ENCODE peak calls at places on chromosome 3, in five cellular contexts. One of them, this sample, is unnamed.

GRCh38 chr3:58332575-58333179 is at the start of gene PXK:
- DNase-seq in left lung: peak
- DNase-seq in type B pancreatic cell: peak
- DNase-seq in body of pancreas: peak
- DNase-seq in lower lobe of right lung: peak
- DNase-seq in this sample: peak

GRCh38 chr3:46675426-46675825 is 18.1 kb downstream of the ALS2CL start:
- DNase-seq in left lung: peak
- DNase-seq in type B pancreatic cell: no peak
- DNase-seq in body of pancreas: peak
- DNase-seq in lower lobe of right lung: peak
- DNase-seq in this sample: no peak

GRCh38 chr3:147361671-147362420 is 44.5 kb downstream of the ZIC4 start:
- DNase-seq in left lung: no peak
- DNase-seq in type B pancreatic cell: no peak
- DNase-seq in body of pancreas: no peak
- DNase-seq in lower lobe of right lung: no peak
- DNase-seq in this sample: no peak

GRCh38 chr3:171352387-171352935 is 107.7 kb downstream of the TNIK start:
- DNase-seq in left lung: no peak
- DNase-seq in type B pancreatic cell: no peak
- DNase-seq in body of pancreas: no peak
- DNase-seq in lower lobe of right lung: no peak
- DNase-seq in this sample: no peak

GRCh38 chr3:99666201-99666600 is 27.8 kb downstream of the COL8A1 start:
- DNase-seq in left lung: no peak
- DNase-seq in type B pancreatic cell: no peak
- DNase-seq in body of pancreas: no peak
- DNase-seq in lower lobe of right lung: no peak
- DNase-seq in this sample: no peak

GRCh38 chr3:28349397-28350000 is 875 bp upstream of the AZI2 start:
- DNase-seq in left lung: no peak
- DNase-seq in type B pancreatic cell: no peak
- DNase-seq in body of pancreas: no peak
- DNase-seq in lower lobe of right lung: no peak
- DNase-seq in this sample: no peak

GRCh38 chr3:70038671-70039070 is 39.1 kb downstream of the SAMMSON start:
- DNase-seq in left lung: no peak
- DNase-seq in type B pancreatic cell: no peak
- DNase-seq in body of pancreas: no peak
- DNase-seq in lower lobe of right lung: no peak
- DNase-seq in this sample: no peak

GRCh38 chr3:51559266-51559907 is 20.9 kb downstream of the RAD54L2 start:
- DNase-seq in left lung: no peak
- DNase-seq in type B pancreatic cell: no peak
- DNase-seq in body of pancreas: no peak
- DNase-seq in lower lobe of right lung: no peak
- DNase-seq in this sample: no peak

GRCh38 chr3:152474585-152474984 is 205.9 kb downstream of the MBNL1 start:
- DNase-seq in left lung: no peak
- DNase-seq in type B pancreatic cell: no peak
- DNase-seq in body of pancreas: no peak
- DNase-seq in lower lobe of right lung: no peak
- DNase-seq in this sample: no peak

GRCh38 chr3:61288446-61288845 is 37.2 kb upstream of the FHIT start:
- DNase-seq in left lung: no peak
- DNase-seq in type B pancreatic cell: no peak
- DNase-seq in body of pancreas: no peak
- DNase-seq in lower lobe of right lung: no peak
- DNase-seq in this sample: no peak

GRCh38 chr3:98561727-98562521 is 30.1 kb downstream of the GPR15 start:
- DNase-seq in left lung: no peak
- DNase-seq in type B pancreatic cell: no peak
- DNase-seq in body of pancreas: no peak
- DNase-seq in lower lobe of right lung: no peak
- DNase-seq in this sample: no peak

GRCh38 chr3:82088749-82089148 is 327.3 kb upstream of the GBE1 start:
- DNase-seq in left lung: no peak
- DNase-seq in type B pancreatic cell: no peak
- DNase-seq in body of pancreas: no peak
- DNase-seq in lower lobe of right lung: no peak
- DNase-seq in this sample: no peak

GRCh38 chr3:30448436-30448835 is 158.0 kb upstream of the TGFBR2 start:
- DNase-seq in left lung: no peak
- DNase-seq in type B pancreatic cell: no peak
- DNase-seq in body of pancreas: no peak
- DNase-seq in lower lobe of right lung: no peak
- DNase-seq in this sample: no peak

GRCh38 chr3:100556656-100557310 is 52.6 kb upstream of the ADGRG7 start:
- DNase-seq in left lung: no peak
- DNase-seq in type B pancreatic cell: no peak
- DNase-seq in body of pancreas: no peak
- DNase-seq in lower lobe of right lung: no peak
- DNase-seq in this sample: no peak

GRCh38 chr3:4666078-4666477 is 172.9 kb downstream of the ITPR1 start:
- DNase-seq in left lung: no peak
- DNase-seq in type B pancreatic cell: no peak
- DNase-seq in body of pancreas: no peak
- DNase-seq in lower lobe of right lung: no peak
- DNase-seq in this sample: no peak

GRCh38 chr3:58249358-58250092 is 11.9 kb downstream of the ABHD6 start:
- DNase-seq in left lung: no peak
- DNase-seq in type B pancreatic cell: no peak
- DNase-seq in body of pancreas: no peak
- DNase-seq in lower lobe of right lung: no peak
- DNase-seq in this sample: no peak

GRCh38 chr3:185409957-185410356 is 47.0 kb downstream of the MAP3K13 start:
- DNase-seq in left lung: no peak
- DNase-seq in type B pancreatic cell: no peak
- DNase-seq in body of pancreas: no peak
- DNase-seq in lower lobe of right lung: no peak
- DNase-seq in this sample: no peak

GRCh38 chr3:111070772-111071256 is 802 bp upstream of the NECTIN3 start:
- DNase-seq in left lung: no peak
- DNase-seq in type B pancreatic cell: no peak
- DNase-seq in body of pancreas: no peak
- DNase-seq in lower lobe of right lung: no peak
- DNase-seq in this sample: peak

GRCh38 chr3:143064777-143065176 is 54.8 kb upstream of the CHST2 start:
- DNase-seq in left lung: no peak
- DNase-seq in type B pancreatic cell: no peak
- DNase-seq in body of pancreas: no peak
- DNase-seq in lower lobe of right lung: no peak
- DNase-seq in this sample: no peak

GRCh38 chr3:25297667-25298585 is 130.1 kb upstream of the RARB start:
- DNase-seq in left lung: no peak
- DNase-seq in type B pancreatic cell: no peak
- DNase-seq in body of pancreas: no peak
- DNase-seq in lower lobe of right lung: no peak
- DNase-seq in this sample: no peak

GRCh38 chr3:53258600-53259426 is 3.0 kb upstream of the TKT start:
- DNase-seq in left lung: no peak
- DNase-seq in type B pancreatic cell: no peak
- DNase-seq in body of pancreas: no peak
- DNase-seq in lower lobe of right lung: no peak
- DNase-seq in this sample: no peak

GRCh38 chr3:35739181-35739809 is 100.0 kb downstream of the ARPP21 start:
- DNase-seq in left lung: no peak
- DNase-seq in type B pancreatic cell: no peak
- DNase-seq in body of pancreas: no peak
- DNase-seq in lower lobe of right lung: no peak
- DNase-seq in this sample: no peak

GRCh38 chr3:112769624-112770023 is 77.0 kb downstream of the CD200R1L start:
- DNase-seq in left lung: no peak
- DNase-seq in type B pancreatic cell: no peak
- DNase-seq in body of pancreas: no peak
- DNase-seq in lower lobe of right lung: no peak
- DNase-seq in this sample: no peak

GRCh38 chr3:73070675-73071575 is 9.5 kb downstream of the EBLN2 start:
- DNase-seq in left lung: no peak
- DNase-seq in type B pancreatic cell: no peak
- DNase-seq in body of pancreas: no peak
- DNase-seq in lower lobe of right lung: no peak
- DNase-seq in this sample: no peak

GRCh38 chr3:101036213-101036618 is 43.0 kb upstream of the ABI3BP start:
- DNase-seq in left lung: no peak
- DNase-seq in type B pancreatic cell: no peak
- DNase-seq in body of pancreas: peak
- DNase-seq in lower lobe of right lung: no peak
- DNase-seq in this sample: no peak

GRCh38 chr3:183275418-183275817 is 22.4 kb downstream of the B3GNT5 start:
- DNase-seq in left lung: no peak
- DNase-seq in type B pancreatic cell: no peak
- DNase-seq in body of pancreas: peak
- DNase-seq in lower lobe of right lung: no peak
- DNase-seq in this sample: no peak

GRCh38 chr3:177590826-177591225 is 393.5 kb upstream of the TBL1XR1 start:
- DNase-seq in left lung: no peak
- DNase-seq in type B pancreatic cell: no peak
- DNase-seq in body of pancreas: no peak
- DNase-seq in lower lobe of right lung: no peak
- DNase-seq in this sample: no peak

GRCh38 chr3:143242101-143242500 is 122.5 kb downstream of the CHST2 start:
- DNase-seq in left lung: no peak
- DNase-seq in type B pancreatic cell: no peak
- DNase-seq in body of pancreas: no peak
- DNase-seq in lower lobe of right lung: no peak
- DNase-seq in this sample: no peak

GRCh38 chr3:128151758-128152274 is 1.5 kb upstream of the EEFSEC start:
- DNase-seq in left lung: no peak
- DNase-seq in type B pancreatic cell: no peak
- DNase-seq in body of pancreas: no peak
- DNase-seq in lower lobe of right lung: no peak
- DNase-seq in this sample: no peak

DNA sequence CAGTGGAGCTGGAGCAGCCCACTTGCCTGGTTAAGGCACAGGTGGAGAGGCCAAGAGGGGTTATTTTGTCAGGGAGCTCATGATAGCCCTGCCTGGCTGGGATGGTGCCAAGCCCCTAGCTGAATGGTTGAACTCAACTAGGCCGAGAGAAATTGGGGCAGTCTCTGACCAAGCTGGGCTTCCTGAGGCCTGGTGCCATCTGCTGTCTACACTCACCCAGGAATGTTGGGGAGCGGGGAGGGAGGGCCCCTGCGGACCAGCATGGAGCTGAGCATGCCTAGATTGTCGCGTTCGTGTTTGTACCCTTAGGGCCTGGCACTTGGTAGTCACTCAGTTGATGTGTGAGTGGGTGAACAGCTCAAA is 1.2 kb downstream of the BRPF1 start:
- DNase-seq in left lung: no peak
- DNase-seq in type B pancreatic cell: no peak
- DNase-seq in body of pancreas: no peak
- DNase-seq in lower lobe of right lung: no peak
- DNase-seq in this sample: no peak
- TF ChIP-seq CTCF in left lung: no peak
- TF ChIP-seq CTCF in type B pancreatic cell: no peak
- TF ChIP-seq CTCF in body of pancreas: no peak
- TF ChIP-seq CTCF in lower lobe of right lung: no peak
- TF ChIP-seq CTCF in this sample: no peak

GRCh38 chr3:9955611-9956352 is 3.6 kb upstream of the PRRT3 start:
- DNase-seq in left lung: no peak
- DNase-seq in type B pancreatic cell: no peak
- DNase-seq in body of pancreas: no peak
- DNase-seq in lower lobe of right lung: no peak
- DNase-seq in this sample: no peak

GRCh38 chr3:9951598-9951961 is 628 bp downstream of the PRRT3 start:
- DNase-seq in left lung: no peak
- DNase-seq in type B pancreatic cell: no peak
- DNase-seq in body of pancreas: no peak
- DNase-seq in lower lobe of right lung: no peak
- DNase-seq in this sample: no peak

GRCh38 chr3:9951962-9952805 is at the start of gene PRRT3:
- DNase-seq in left lung: no peak
- DNase-seq in type B pancreatic cell: no peak
- DNase-seq in body of pancreas: no peak
- DNase-seq in lower lobe of right lung: peak
- DNase-seq in this sample: no peak

GRCh38 chr3:9955067-9955502 is 2.9 kb upstream of the PRRT3 start:
- DNase-seq in left lung: no peak
- DNase-seq in type B pancreatic cell: no peak
- DNase-seq in body of pancreas: peak
- DNase-seq in lower lobe of right lung: no peak
- DNase-seq in this sample: no peak

GRCh38 chr3:9957214-9957613 is 5.0 kb upstream of the PRRT3 start:
- DNase-seq in left lung: no peak
- DNase-seq in type B pancreatic cell: no peak
- DNase-seq in body of pancreas: no peak
- DNase-seq in lower lobe of right lung: no peak
- DNase-seq in this sample: no peak
- TF ChIP-seq CTCF in left lung: no peak
- TF ChIP-seq CTCF in type B pancreatic cell: no peak
- TF ChIP-seq CTCF in body of pancreas: no peak
- TF ChIP-seq CTCF in lower lobe of right lung: no peak
- TF ChIP-seq CTCF in this sample: no peak

GRCh38 chr3:56985460-56986327 is 74.8 kb upstream of the SPATA12 start:
- DNase-seq in left lung: no peak
- DNase-seq in type B pancreatic cell: no peak
- DNase-seq in body of pancreas: no peak
- DNase-seq in lower lobe of right lung: no peak
- DNase-seq in this sample: no peak

GRCh38 chr3:56988458-56988857 is 72.0 kb upstream of the SPATA12 start:
- DNase-seq in left lung: no peak
- DNase-seq in type B pancreatic cell: no peak
- DNase-seq in body of pancreas: no peak
- DNase-seq in lower lobe of right lung: no peak
- DNase-seq in this sample: no peak

GRCh38 chr3:56986347-56986746 is 74.1 kb upstream of the SPATA12 start:
- DNase-seq in left lung: no peak
- DNase-seq in type B pancreatic cell: no peak
- DNase-seq in body of pancreas: no peak
- DNase-seq in lower lobe of right lung: no peak
- DNase-seq in this sample: no peak

GRCh38 chr3:56988874-56989433 is 71.5 kb upstream of the SPATA12 start:
- DNase-seq in left lung: peak
- DNase-seq in type B pancreatic cell: peak
- DNase-seq in body of pancreas: peak
- DNase-seq in lower lobe of right lung: peak
- DNase-seq in this sample: peak

GRCh38 chr3:56987238-56987932 is 73.1 kb upstream of the SPATA12 start:
- DNase-seq in left lung: no peak
- DNase-seq in type B pancreatic cell: no peak
- DNase-seq in body of pancreas: no peak
- DNase-seq in lower lobe of right lung: no peak
- DNase-seq in this sample: no peak
- TF ChIP-seq CTCF in left lung: no peak
- TF ChIP-seq CTCF in type B pancreatic cell: peak
- TF ChIP-seq CTCF in body of pancreas: no peak
- TF ChIP-seq CTCF in lower lobe of right lung: peak
- TF ChIP-seq CTCF in this sample: no peak

GRCh38 chr3:87147562-87147961 is 79.5 kb upstream of the CHMP2B start:
- DNase-seq in left lung: no peak
- DNase-seq in type B pancreatic cell: no peak
- DNase-seq in body of pancreas: no peak
- DNase-seq in lower lobe of right lung: no peak
- DNase-seq in this sample: no peak

GRCh38 chr3:87148020-87148419 is 79.1 kb upstream of the CHMP2B start:
- DNase-seq in left lung: no peak
- DNase-seq in type B pancreatic cell: no peak
- DNase-seq in body of pancreas: no peak
- DNase-seq in lower lobe of right lung: no peak
- DNase-seq in this sample: no peak

GRCh38 chr3:87145553-87145952 is 81.6 kb upstream of the CHMP2B start:
- DNase-seq in left lung: no peak
- DNase-seq in type B pancreatic cell: no peak
- DNase-seq in body of pancreas: no peak
- DNase-seq in lower lobe of right lung: no peak
- DNase-seq in this sample: no peak
- TF ChIP-seq CTCF in left lung: no peak
- TF ChIP-seq CTCF in type B pancreatic cell: peak
- TF ChIP-seq CTCF in body of pancreas: no peak
- TF ChIP-seq CTCF in lower lobe of right lung: peak
- TF ChIP-seq CTCF in this sample: no peak

This sample was measured in omental fat pad.